ENCODE peak calls at places on chromosomes 4 and X, in four cellular contexts. B is CD8-positive, alpha-beta T cell; A is OCI-LY7; K is lower lobe of right lung. V is an unnamed sample.
A peak's percentile ranks its signal among the peaks of the same experiment; 100 is the strongest.

GRCh38 chrX:15447985-15448639 is 45.0 kb downstream of the PIR start:
- DNase-seq in K (no peak), A (no peak), B (no peak), V (no peak)

GRCh38 chrX:70452143-70452733 is 7.6 kb downstream of the DLG3 start:
- DNase-seq in K (peak; percentile 60), A (peak; percentile 35), B (peak; percentile 39), V (peak; percentile 74)

GRCh38 chrX:69074726-69075125 is 90.5 kb downstream of the PJA1 start:
- DNase-seq in K (no peak), B (no peak), A (no peak), V (no peak)

GRCh38 chr4:93396274-93396673 is 432.3 kb upstream of the ATOH1 start:
- DNase-seq in B (no peak), A (no peak), K (no peak), V (no peak)

GRCh38 chr4:117137143-117137542 is 51.8 kb upstream of the TRAM1L1 start:
- DNase-seq in B (no peak), A (no peak), K (no peak), V (peak; percentile 54)

GRCh38 chr4:14916554-14917304 is 85.6 kb upstream of the CPEB2 start:
- DNase-seq in B (no peak), A (no peak), K (no peak), V (no peak)

GRCh38 chr4:82201805-82202636 is 171.8 kb downstream of the HNRNPD start:
- DNase-seq in B (no peak), K (no peak), A (peak; percentile 77), V (peak; percentile 58)

GRCh38 chr4:30718889-30719252 is 1.3 kb upstream of the PCDH7 start:
- DNase-seq in A (no peak), K (no peak), B (no peak), V (no peak)

GRCh38 chr4:83010111-83010521 is 507 bp downstream of the LIN54 start:
- DNase-seq in K (no peak), B (no peak), A (peak; percentile 59), V (peak; percentile 38)

GRCh38 chr4:20698382-20698781 is 1.9 kb upstream of the PACRGL start:
- DNase-seq in A (no peak), B (no peak), K (no peak), V (no peak)

GRCh38 chrX:149074429-149074828 is 430.7 kb downstream of the IDS start:
- DNase-seq in A (peak; percentile 0), B (no peak), K (no peak), V (peak; percentile 20)

GRCh38 chrX:9681422-9681821 is 84.2 kb downstream of the GPR143 start:
- DNase-seq in B (no peak), K (no peak), A (no peak), V (no peak)

GRCh38 chr4:110005461-110006056 is 92.9 kb downstream of the EGF start:
- DNase-seq in B (no peak), A (peak; percentile 72), K (no peak), V (peak; percentile 60)

GRCh38 chr4:99593781-99594636 is 19.4 kb downstream of the MTTP start:
- DNase-seq in A (no peak), B (no peak), K (no peak), V (no peak)

GRCh38 chr4:109410226-109410625 is 23.4 kb upstream of the SEC24B start:
- DNase-seq in B (no peak), K (no peak), A (no peak), V (no peak)

GRCh38 chr4:120871173-120871572 is 51.4 kb downstream of the PRDM5 start:
- DNase-seq in B (no peak), A (no peak), K (no peak), V (no peak)

GRCh38 chr4:151934766-151935165 is 174.0 kb upstream of the GATB start:
- DNase-seq in K (no peak), A (no peak), B (no peak), V (no peak)

GRCh38 chrX:103400931-103401330 is 24.6 kb downstream of the BEX3 start:
- DNase-seq in A (no peak), K (no peak), B (no peak), V (no peak)

GRCh38 chrX:43559643-43560042 is 96.5 kb upstream of the MAOA start:
- DNase-seq in B (no peak), K (no peak), A (peak; percentile 61), V (peak; percentile 83)

GRCh38 chr4:152074573-152074972 is 313.8 kb upstream of the GATB start:
- DNase-seq in B (no peak), A (no peak), K (no peak), V (no peak)

GRCh38 chr4:13920901-13921300 is 293.4 kb upstream of the BOD1L1 start:
- DNase-seq in B (no peak), K (no peak), A (no peak), V (no peak)

GRCh38 chr4:86894465-86894864 is 2.2 kb upstream of the C4orf36 start:
- DNase-seq in A (no peak), B (no peak), K (no peak), V (no peak)

GRCh38 chr4:76178296-76178695 is 30.1 kb upstream of the NUP54 start:
- DNase-seq in B (no peak), A (no peak), K (no peak), V (no peak)

GRCh38 chr4:69823481-69824186 is 36.3 kb downstream of the SULT1E1 start:
- DNase-seq in A (peak; percentile 18), K (peak; percentile 71), B (peak; percentile 34), V (peak; percentile 63)

GRCh38 chr4:125522992-125523391 is 208.2 kb downstream of the FAT4 start:
- DNase-seq in K (no peak), A (no peak), B (no peak), V (no peak)

GRCh38 chrX:142680038-142680437 is 345.7 kb upstream of the SPANXN4 start:
- DNase-seq in A (no peak), K (no peak), B (no peak), V (no peak)

GRCh38 chrX:119783026-119783425 is 8.4 kb downstream of the RPL39 start:
- DNase-seq in B (no peak), A (no peak), K (peak; percentile 47), V (peak; percentile 39)

GRCh38 chrX:131802836-131803626 is 220.1 kb upstream of the STK26 start:
- DNase-seq in B (no peak), K (no peak), A (peak; percentile 23), V (no peak)

GRCh38 chrX:141619336-141619735 is 29.8 kb downstream of the SPANXA2 start:
- DNase-seq in K (no peak), B (no peak), A (no peak), V (no peak)

GRCh38 chr4:59612235-59612634 is 1587.9 kb upstream of the ADGRL3 start:
- DNase-seq in B (no peak), A (no peak), K (no peak), V (peak; percentile 26)